ENCODE peak calls at places on chromosomes 1 and 21, in five cellular contexts. G is IMR-90, C is transverse colon, B is lung, T is astrocyte of the spinal cord. E is an unnamed sample.

GRCh38 chr1:248631354-248632041 is 3.4 kb downstream of the OR2T11 start:
- DNase-seq in G (no peak), C (peak; percentile 61), B (no peak), T (no peak), E (no peak)

GRCh38 chr1:233098255-233098580 is 147.8 kb downstream of the NTPCR start:
- DNase-seq in G (no peak), C (no peak), B (no peak), T (no peak), E (no peak)

GRCh38 chr1:182197555-182197954 is 136.0 kb upstream of the ZNF648 start:
- DNase-seq in G (no peak), C (peak; percentile 19), B (no peak), T (no peak), E (no peak)

GRCh38 chr21:38954450-38955059 is 148.8 kb downstream of the ETS2 start:
- DNase-seq in G (no peak), C (peak; percentile 39), B (no peak), T (no peak), E (no peak)

GRCh38 chr1:2452583-2453315 is 23.3 kb upstream of the PLCH2 start:
- DNase-seq in G (peak; percentile 12), C (no peak), B (no peak), T (peak; percentile 27), E (no peak)

GRCh38 chr1:214404571-214405213 is 123.7 kb downstream of the SMYD2 start:
- DNase-seq in G (peak; percentile 75), C (no peak), B (no peak), T (peak; percentile 71), E (no peak)

GRCh38 chr1:26723013-26723991 is 27.5 kb downstream of the ARID1A start:
- DNase-seq in G (peak; percentile 99), C (peak; percentile 84), B (peak; percentile 82), T (peak; percentile 97), E (peak; percentile 98)

GRCh38 chr1:225762444-225762843 is 15.2 kb upstream of the SRP9 start:
- DNase-seq in G (peak; percentile 69), C (no peak), B (no peak), T (peak; percentile 75), E (no peak)

GRCh38 chr1:144101397-144102050 is 129.7 kb upstream of the FAM72C start:
- DNase-seq in G (no peak), C (peak; percentile 11), B (peak; percentile 36), T (no peak), E (no peak)

GRCh38 chr1:69700770-69701169 is 133.0 kb downstream of the LRRC7 start:
- DNase-seq in G (peak; percentile 1), C (no peak), B (no peak), T (peak; percentile 8), E (no peak)
- TF ChIP-seq CTCF in G (peak; percentile 24), C (no peak), B (no peak), T (peak; percentile 41), E (peak; percentile 53)

DNA sequence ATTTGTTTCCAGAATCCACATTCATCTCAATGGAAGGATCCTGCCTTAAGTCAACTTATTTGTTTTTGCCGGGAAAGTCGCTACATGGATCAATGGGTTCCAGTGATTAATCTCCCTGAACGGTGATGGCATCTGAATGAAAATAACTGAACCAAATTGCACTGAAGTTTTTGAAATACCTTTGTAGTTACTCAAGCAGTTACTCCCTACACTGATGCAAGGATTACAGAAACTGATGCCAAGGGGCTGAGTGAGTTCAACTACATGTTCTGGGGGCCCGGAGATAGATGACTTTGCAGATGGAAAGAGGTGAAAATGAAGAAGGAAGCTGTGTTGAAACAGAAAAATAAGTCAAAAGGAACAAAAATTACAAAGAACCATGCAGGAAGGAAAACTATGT is 2.6 kb downstream of the GADD45A start:
- DNase-seq in G (peak; percentile 83), C (no peak), B (no peak), T (peak; percentile 80), E (no peak)
- H3K4me3 ChIP-seq in G (peak overlapping the region; percentile 99), C (no peak overlapping the region), B (no peak overlapping the region), T (peak overlapping the region; percentile 97), E (peak overlapping the region; percentile 99)

DNA sequence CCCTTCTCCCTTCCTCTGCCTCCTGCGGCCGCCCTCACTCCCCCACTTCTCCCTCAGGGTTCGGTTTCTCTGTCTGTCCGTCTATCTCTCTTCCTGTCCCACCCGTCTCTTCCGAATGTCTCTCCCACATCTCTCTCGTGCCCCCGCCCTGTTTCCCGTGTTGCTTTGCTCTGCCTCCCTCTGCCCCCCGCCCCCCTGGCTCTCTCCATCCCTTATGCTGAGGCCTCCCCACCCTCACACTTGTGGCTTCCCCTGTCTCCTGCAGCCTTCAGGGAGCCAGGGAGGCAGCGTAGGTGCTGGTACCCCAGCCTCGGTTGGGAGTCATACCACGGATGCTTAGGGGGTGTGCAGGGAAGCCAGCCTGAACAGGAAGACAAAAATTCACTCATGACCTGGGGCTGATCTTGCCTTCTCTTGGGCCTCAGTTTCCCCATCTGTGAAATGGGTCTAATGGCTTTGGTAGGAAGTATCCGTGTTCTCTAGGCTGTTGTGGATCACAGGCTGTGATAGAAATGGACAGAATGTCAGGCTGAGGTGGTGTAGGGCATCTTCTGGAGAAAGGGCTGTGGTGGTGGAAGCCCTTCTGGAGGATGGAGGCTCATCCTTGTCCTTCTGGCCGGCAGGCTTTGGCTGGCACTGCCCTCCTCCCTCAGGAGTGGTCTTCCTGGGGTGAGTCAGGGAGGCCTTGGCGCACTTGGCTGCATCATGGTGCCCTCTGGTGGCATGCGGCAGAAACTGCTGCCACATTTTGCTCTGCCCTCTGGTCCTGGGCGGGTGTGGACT is 55.5 kb downstream of the FOXO6 start:
- DNase-seq in G (peak; percentile 66), C (peak; percentile 63), B (peak; percentile 66), T (peak; percentile 66), E (no peak)
- TF ChIP-seq CTCF in G (peak; percentile 90), C (peak; percentile 87), B (peak; percentile 90), T (peak; percentile 93), E (peak; percentile 90)

DNA sequence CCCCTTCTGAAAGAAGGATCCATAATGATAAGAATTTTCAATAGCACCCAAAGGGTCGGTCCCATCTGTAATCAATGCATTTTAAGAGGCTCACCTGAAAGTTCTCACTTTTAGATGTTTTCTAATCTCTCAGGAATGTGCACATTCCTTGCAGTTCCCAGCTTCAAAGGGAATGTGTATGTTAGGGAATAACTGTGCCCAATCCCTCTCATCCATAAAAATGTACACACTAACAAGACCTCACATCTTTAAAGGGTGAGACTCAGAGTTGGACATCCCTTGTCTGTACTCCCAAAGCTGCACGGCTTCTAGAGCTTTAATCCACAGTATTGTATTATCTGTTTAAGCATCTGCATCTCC is 9.4 kb upstream of the CCN1 start:
- DNase-seq in G (peak; percentile 17), C (no peak), B (no peak), T (no peak), E (no peak)
- H3K4me3 ChIP-seq in G (no peak overlapping the region), C (no peak overlapping the region), B (no peak overlapping the region), T (no peak overlapping the region), E (no peak overlapping the region)

DNA sequence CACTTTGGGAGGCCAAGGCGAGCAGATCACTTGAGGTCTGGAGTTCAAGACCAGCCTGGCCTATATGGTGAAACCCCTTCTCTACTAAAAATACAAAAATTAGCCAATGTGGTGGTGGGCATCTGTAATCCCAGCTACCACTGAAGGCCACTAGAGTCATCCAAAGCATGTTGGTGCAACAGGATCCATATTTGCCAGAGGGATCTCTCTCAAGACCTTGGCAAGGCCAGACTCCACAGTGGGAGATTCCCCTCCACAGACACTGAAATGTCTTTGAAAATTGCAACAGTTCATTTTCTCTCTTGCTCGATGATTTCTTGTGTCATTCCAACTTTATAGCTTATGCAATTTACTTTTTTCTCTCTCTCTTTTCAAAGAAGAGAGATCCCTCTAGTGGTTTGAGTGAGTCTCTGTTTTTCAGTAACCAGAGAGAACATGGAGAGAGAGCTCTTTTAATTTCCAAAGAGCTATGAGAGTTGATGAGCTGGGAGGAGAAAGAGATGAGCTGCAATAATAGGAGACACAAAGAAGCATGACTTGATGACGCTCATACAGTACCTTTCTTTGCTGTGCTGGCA is 176.8 kb upstream of the USP25 start:
- DNase-seq in G (peak; percentile 1), C (no peak), B (no peak), T (peak; percentile 37), E (no peak)
- TF ChIP-seq CTCF in G (peak; percentile 42), C (peak; percentile 33), B (peak; percentile 13), T (peak; percentile 58), E (peak; percentile 37)

GRCh38 chr1:178725603-178726517 is 816 bp downstream of the RALGPS2 start:
- DNase-seq in G (peak; percentile 84), C (peak; percentile 87), B (peak; percentile 73), T (peak; percentile 84), E (peak; percentile 66)

GRCh38 chr1:178724734-178725602 is at the start of gene RALGPS2:
- DNase-seq in G (peak; percentile 67), C (peak; percentile 80), B (peak; percentile 68), T (peak; percentile 76), E (no peak)

GRCh38 chr1:178724386-178724733 is 684 bp upstream of the RALGPS2 start:
- DNase-seq in G (no peak), C (no peak), B (no peak), T (no peak), E (no peak)

GRCh38 chr1:178726545-178726944 is 1.5 kb downstream of the RALGPS2 start:
- DNase-seq in G (no peak), C (no peak), B (no peak), T (no peak), E (no peak)

DNA sequence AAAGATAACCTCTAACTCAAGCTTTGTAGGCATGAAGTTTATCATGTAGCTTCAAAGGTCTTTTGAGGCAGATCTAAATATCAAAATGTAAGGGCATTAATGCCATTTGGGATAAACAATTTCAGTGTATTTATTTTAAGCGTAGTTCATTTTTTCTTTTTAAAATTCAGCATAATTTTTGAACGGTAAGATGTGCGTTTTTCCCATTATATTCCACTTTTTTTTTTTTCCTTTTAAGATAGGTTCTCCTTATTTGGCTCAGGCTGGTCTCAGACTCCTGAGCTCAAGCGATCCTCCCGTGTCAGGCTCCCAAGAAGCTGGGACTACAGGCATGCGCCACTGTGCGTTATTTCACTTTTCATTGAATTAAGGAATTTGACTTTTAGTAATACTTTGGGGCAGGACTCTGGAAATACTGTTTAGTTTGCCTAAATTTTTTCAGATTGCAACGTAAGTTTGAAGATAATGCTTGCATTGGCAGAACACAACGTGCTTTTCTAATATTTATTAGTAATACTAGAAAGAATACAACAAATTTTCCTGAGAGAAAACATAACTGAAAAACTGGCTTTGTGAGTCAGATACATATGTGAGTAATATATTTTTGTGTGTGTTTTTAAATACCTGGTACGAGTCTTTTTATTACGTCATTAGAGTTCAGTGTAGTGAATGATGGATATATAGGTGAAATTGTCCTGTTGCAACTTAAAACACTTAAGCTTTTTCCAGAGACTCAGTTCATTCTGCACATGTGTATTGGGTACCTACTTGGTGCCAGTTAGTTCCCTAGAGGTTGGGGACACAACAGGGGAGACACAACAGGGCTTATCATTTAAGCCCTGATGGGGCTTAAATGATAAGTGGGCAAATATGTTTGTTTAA is 2.2 kb downstream of the RALGPS2 start:
- DNase-seq in G (no peak), C (no peak), B (no peak), T (peak; percentile 38), E (no peak)
- H3K4me3 ChIP-seq in G (peak overlapping the region; percentile 91), C (peak overlapping the region; percentile 99), B (no peak overlapping the region), T (peak overlapping the region; percentile 67), E (peak overlapping the region; percentile 70)

GRCh38 chr21:24045775-24046215 is 1561.5 kb downstream of the MRPL39 start:
- DNase-seq in G (peak; percentile 99), C (peak; percentile 10), B (peak; percentile 64), T (peak; percentile 97), E (peak; percentile 11)
- TF ChIP-seq CTCF in G (peak; percentile 57), C (no peak), B (peak; percentile 5), T (peak; percentile 58), E (no peak)

E was measured in HFF-Myc.